ENCODE peak calls at places on chromosomes 13 and 19, in five cellular contexts. One of them, this sample, is unnamed. For H3K4me1, the result is how much of the 10 kb centered on the place peaks cover.

GRCh38 chr19:40716031-40716654 is 543 bp downstream of the COQ8B start:
- DNase-seq in thoracic aorta: peak
- DNase-seq in psoas muscle: no peak
- DNase-seq in CD4-positive, CD25-positive, alpha-beta regulatory T cell: peak
- DNase-seq in colonic mucosa: no peak
- DNase-seq in this sample: no peak

GRCh38 chr13:33910267-33910666 is 92.3 kb downstream of the RFC3 start:
- DNase-seq in thoracic aorta: no peak
- DNase-seq in psoas muscle: no peak
- DNase-seq in CD4-positive, CD25-positive, alpha-beta regulatory T cell: no peak
- DNase-seq in colonic mucosa: no peak
- DNase-seq in this sample: no peak

GRCh38 chr19:39430675-39431593 is 4.8 kb downstream of the RPS16 start:
- DNase-seq in thoracic aorta: peak
- DNase-seq in psoas muscle: no peak
- DNase-seq in CD4-positive, CD25-positive, alpha-beta regulatory T cell: peak
- DNase-seq in colonic mucosa: peak
- DNase-seq in this sample: no peak

GRCh38 chr13:31200636-31200970 is 828 bp downstream of the B3GLCT start:
- DNase-seq in thoracic aorta: no peak
- DNase-seq in psoas muscle: peak
- DNase-seq in CD4-positive, CD25-positive, alpha-beta regulatory T cell: no peak
- DNase-seq in colonic mucosa: peak
- DNase-seq in this sample: no peak

GRCh38 chr13:109654341-109655205 is 131.8 kb downstream of the IRS2 start:
- DNase-seq in thoracic aorta: no peak
- DNase-seq in psoas muscle: peak
- DNase-seq in CD4-positive, CD25-positive, alpha-beta regulatory T cell: no peak
- DNase-seq in colonic mucosa: no peak
- DNase-seq in this sample: no peak

GRCh38 chr13:46614582-46614981 is 61.6 kb downstream of the LRCH1 start:
- DNase-seq in thoracic aorta: no peak
- DNase-seq in psoas muscle: no peak
- DNase-seq in CD4-positive, CD25-positive, alpha-beta regulatory T cell: no peak
- DNase-seq in colonic mucosa: no peak
- DNase-seq in this sample: no peak

GRCh38 chr13:23686948-23687347 is 116.7 kb downstream of the TNFRSF19 start:
- DNase-seq in thoracic aorta: no peak
- DNase-seq in psoas muscle: no peak
- DNase-seq in CD4-positive, CD25-positive, alpha-beta regulatory T cell: no peak
- DNase-seq in colonic mucosa: no peak
- DNase-seq in this sample: no peak

GRCh38 chr13:91165758-91166157 is 181.7 kb upstream of the MIR17HG start:
- DNase-seq in thoracic aorta: no peak
- DNase-seq in psoas muscle: no peak
- DNase-seq in CD4-positive, CD25-positive, alpha-beta regulatory T cell: no peak
- DNase-seq in colonic mucosa: no peak
- DNase-seq in this sample: no peak

GRCh38 chr19:41031926-41032325 is 40.8 kb downstream of the CYP2B6 start:
- DNase-seq in thoracic aorta: no peak
- DNase-seq in psoas muscle: no peak
- DNase-seq in CD4-positive, CD25-positive, alpha-beta regulatory T cell: no peak
- DNase-seq in colonic mucosa: no peak
- DNase-seq in this sample: peak

GRCh38 chr19:50205681-50206138 is 2.3 kb downstream of the MYH14 start:
- DNase-seq in thoracic aorta: no peak
- DNase-seq in psoas muscle: no peak
- DNase-seq in CD4-positive, CD25-positive, alpha-beta regulatory T cell: no peak
- DNase-seq in colonic mucosa: peak
- DNase-seq in this sample: no peak

GRCh38 chr19:18832331-18833140 is 777 bp downstream of the UPF1 start:
- DNase-seq in thoracic aorta: no peak
- DNase-seq in psoas muscle: no peak
- DNase-seq in CD4-positive, CD25-positive, alpha-beta regulatory T cell: no peak
- DNase-seq in colonic mucosa: peak
- DNase-seq in this sample: no peak

GRCh38 chr13:37886879-37887278 is 17.3 kb upstream of the TRPC4 start:
- DNase-seq in thoracic aorta: no peak
- DNase-seq in psoas muscle: no peak
- DNase-seq in CD4-positive, CD25-positive, alpha-beta regulatory T cell: no peak
- DNase-seq in colonic mucosa: no peak
- DNase-seq in this sample: no peak

GRCh38 chr13:97975851-97976550 is 22.5 kb downstream of the IPO5 start:
- DNase-seq in thoracic aorta: peak
- DNase-seq in psoas muscle: no peak
- DNase-seq in CD4-positive, CD25-positive, alpha-beta regulatory T cell: peak
- DNase-seq in colonic mucosa: peak
- DNase-seq in this sample: peak

GRCh38 chr13:30892966-30893365 is 13.1 kb upstream of the MEDAG start:
- DNase-seq in thoracic aorta: no peak
- DNase-seq in psoas muscle: peak
- DNase-seq in CD4-positive, CD25-positive, alpha-beta regulatory T cell: no peak
- DNase-seq in colonic mucosa: no peak
- DNase-seq in this sample: no peak

GRCh38 chr19:53809518-53810186 is 14.5 kb downstream of the NLRP12 start:
- DNase-seq in thoracic aorta: no peak
- DNase-seq in psoas muscle: no peak
- DNase-seq in CD4-positive, CD25-positive, alpha-beta regulatory T cell: no peak
- DNase-seq in colonic mucosa: no peak
- DNase-seq in this sample: no peak

GRCh38 chr13:99792079-99792921 is 179.3 kb downstream of the ZIC5 start:
- DNase-seq in thoracic aorta: no peak
- DNase-seq in psoas muscle: no peak
- DNase-seq in CD4-positive, CD25-positive, alpha-beta regulatory T cell: no peak
- DNase-seq in colonic mucosa: no peak
- DNase-seq in this sample: no peak

GRCh38 chr19:46875657-46876056 is 14.9 kb downstream of the ARHGAP35 start:
- DNase-seq in thoracic aorta: no peak
- DNase-seq in psoas muscle: no peak
- DNase-seq in CD4-positive, CD25-positive, alpha-beta regulatory T cell: no peak
- DNase-seq in colonic mucosa: no peak
- DNase-seq in this sample: no peak

GRCh38 chr19:16867211-16867610 is 21.6 kb upstream of the F2RL3 start:
- DNase-seq in thoracic aorta: no peak
- DNase-seq in psoas muscle: no peak
- DNase-seq in CD4-positive, CD25-positive, alpha-beta regulatory T cell: no peak
- DNase-seq in colonic mucosa: no peak
- DNase-seq in this sample: no peak

GRCh38 chr19:35318679-35319448 is 10.1 kb upstream of the CD22 start:
- DNase-seq in thoracic aorta: peak
- DNase-seq in psoas muscle: peak
- DNase-seq in CD4-positive, CD25-positive, alpha-beta regulatory T cell: no peak
- DNase-seq in colonic mucosa: peak
- DNase-seq in this sample: no peak

GRCh38 chr19:30752201-30752600 is 380.0 kb downstream of the ZNF536 start:
- DNase-seq in thoracic aorta: no peak
- DNase-seq in psoas muscle: no peak
- DNase-seq in CD4-positive, CD25-positive, alpha-beta regulatory T cell: no peak
- DNase-seq in colonic mucosa: no peak
- DNase-seq in this sample: peak

GRCh38 chr13:42412812-42413795 is 141.2 kb downstream of the AKAP11 start:
- DNase-seq in thoracic aorta: no peak
- DNase-seq in psoas muscle: no peak
- DNase-seq in CD4-positive, CD25-positive, alpha-beta regulatory T cell: no peak
- DNase-seq in colonic mucosa: no peak
- DNase-seq in this sample: no peak

GRCh38 chr13:51807041-51807440 is 3.1 kb upstream of the DHRS12 start:
- DNase-seq in thoracic aorta: no peak
- DNase-seq in psoas muscle: no peak
- DNase-seq in CD4-positive, CD25-positive, alpha-beta regulatory T cell: no peak
- DNase-seq in colonic mucosa: no peak
- DNase-seq in this sample: no peak
- H3K4me1 ChIP-seq in thoracic aorta: under half
- H3K4me1 ChIP-seq in psoas muscle: under half
- H3K4me1 ChIP-seq in CD4-positive, CD25-positive, alpha-beta regulatory T cell: under half
- H3K4me1 ChIP-seq in colonic mucosa: under half
- H3K4me1 ChIP-seq in this sample: under half

DNA sequence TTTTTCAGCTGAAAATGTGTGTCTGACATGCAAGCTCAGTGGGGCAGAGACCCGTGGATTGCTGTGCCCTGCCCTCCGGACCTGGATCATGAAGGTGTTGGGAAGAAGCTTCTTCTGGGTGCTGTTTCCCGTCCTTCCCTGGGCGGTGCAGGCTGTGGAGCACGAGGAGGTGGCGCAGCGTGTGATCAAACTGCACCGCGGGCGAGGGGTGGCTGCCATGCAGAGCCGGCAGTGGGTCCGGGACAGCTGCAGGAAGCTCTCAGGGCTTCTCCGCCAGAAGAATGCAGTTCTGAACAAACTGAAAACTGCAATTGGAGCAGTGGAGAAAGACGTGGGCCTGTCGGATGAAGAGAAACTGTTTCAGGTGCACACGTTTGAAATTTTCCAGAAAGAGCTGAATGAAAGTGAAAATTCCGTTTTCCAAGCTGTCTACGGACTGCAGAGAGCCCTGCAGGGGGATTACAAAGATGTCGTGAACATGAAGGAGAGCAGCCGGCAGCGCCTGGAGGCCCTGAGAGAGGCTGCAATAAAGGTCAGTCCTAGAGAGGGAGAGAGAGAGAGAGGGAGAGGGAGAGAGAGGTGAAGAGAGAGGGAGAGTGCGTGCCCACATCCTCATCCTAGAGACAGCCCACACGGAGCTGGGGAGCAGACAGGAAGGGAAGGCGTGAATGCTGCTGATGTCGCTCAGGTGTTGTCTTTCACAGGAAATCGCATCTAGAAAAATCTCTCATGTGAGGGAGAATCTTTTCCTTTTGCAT is 5.2 kb upstream of the DCUN1D2 start:
- DNase-seq in thoracic aorta: no peak
- DNase-seq in psoas muscle: no peak
- DNase-seq in CD4-positive, CD25-positive, alpha-beta regulatory T cell: no peak
- DNase-seq in colonic mucosa: no peak
- DNase-seq in this sample: no peak
- H3K4me3 ChIP-seq in thoracic aorta: peak
- H3K4me3 ChIP-seq in psoas muscle: peak
- H3K4me3 ChIP-seq in CD4-positive, CD25-positive, alpha-beta regulatory T cell: no peak
- H3K4me3 ChIP-seq in colonic mucosa: no peak
- H3K4me3 ChIP-seq in this sample: peak

DNA sequence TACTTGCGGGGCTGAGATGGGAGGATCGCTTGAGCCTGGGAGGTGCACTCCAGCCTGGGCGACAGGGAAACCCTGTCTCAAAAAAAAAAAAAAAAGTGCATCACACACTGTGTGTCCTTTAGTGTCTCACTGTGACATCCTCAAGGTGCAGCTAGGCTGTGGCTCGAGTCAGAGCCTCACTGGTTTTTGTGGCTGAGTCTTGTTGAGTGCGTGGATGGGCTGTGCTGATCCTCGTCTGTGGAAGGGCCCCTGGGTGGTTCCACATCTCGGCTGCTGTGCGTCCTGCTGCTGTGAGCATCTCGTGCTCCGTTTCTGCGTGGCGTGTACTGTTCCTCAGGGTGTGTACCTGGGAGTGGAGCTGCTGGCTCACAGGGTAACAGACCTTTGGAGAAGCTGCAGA is 11.2 kb downstream of the STK11 start:
- DNase-seq in thoracic aorta: no peak
- DNase-seq in psoas muscle: no peak
- DNase-seq in CD4-positive, CD25-positive, alpha-beta regulatory T cell: no peak
- DNase-seq in colonic mucosa: no peak
- DNase-seq in this sample: no peak
- H3K4me1 ChIP-seq in thoracic aorta: under half
- H3K4me1 ChIP-seq in psoas muscle: half or more
- H3K4me1 ChIP-seq in CD4-positive, CD25-positive, alpha-beta regulatory T cell: under half
- H3K4me1 ChIP-seq in colonic mucosa: under half
- H3K4me1 ChIP-seq in this sample: half or more

GRCh38 chr13:50136678-50137077 is 121.4 kb downstream of the KCNRG start:
- DNase-seq in thoracic aorta: no peak
- DNase-seq in psoas muscle: no peak
- DNase-seq in CD4-positive, CD25-positive, alpha-beta regulatory T cell: no peak
- DNase-seq in colonic mucosa: no peak
- DNase-seq in this sample: no peak

GRCh38 chr13:50144473-50145160 is 129.4 kb downstream of the KCNRG start:
- DNase-seq in thoracic aorta: no peak
- DNase-seq in psoas muscle: no peak
- DNase-seq in CD4-positive, CD25-positive, alpha-beta regulatory T cell: no peak
- DNase-seq in colonic mucosa: no peak
- DNase-seq in this sample: no peak

GRCh38 chr13:50141660-50142010 is 126.4 kb downstream of the KCNRG start:
- DNase-seq in thoracic aorta: no peak
- DNase-seq in psoas muscle: no peak
- DNase-seq in CD4-positive, CD25-positive, alpha-beta regulatory T cell: no peak
- DNase-seq in colonic mucosa: no peak
- DNase-seq in this sample: no peak

GRCh38 chr13:50140153-50140552 is 124.9 kb downstream of the KCNRG start:
- DNase-seq in thoracic aorta: no peak
- DNase-seq in psoas muscle: no peak
- DNase-seq in CD4-positive, CD25-positive, alpha-beta regulatory T cell: no peak
- DNase-seq in colonic mucosa: no peak
- DNase-seq in this sample: no peak

GRCh38 chr13:50140742-50141659 is 125.8 kb downstream of the KCNRG start:
- DNase-seq in thoracic aorta: no peak
- DNase-seq in psoas muscle: no peak
- DNase-seq in CD4-positive, CD25-positive, alpha-beta regulatory T cell: no peak
- DNase-seq in colonic mucosa: no peak
- DNase-seq in this sample: no peak
- H3K4me3 ChIP-seq in thoracic aorta: peak
- H3K4me3 ChIP-seq in psoas muscle: no peak
- H3K4me3 ChIP-seq in CD4-positive, CD25-positive, alpha-beta regulatory T cell: no peak
- H3K4me3 ChIP-seq in colonic mucosa: no peak
- H3K4me3 ChIP-seq in this sample: no peak

DNA sequence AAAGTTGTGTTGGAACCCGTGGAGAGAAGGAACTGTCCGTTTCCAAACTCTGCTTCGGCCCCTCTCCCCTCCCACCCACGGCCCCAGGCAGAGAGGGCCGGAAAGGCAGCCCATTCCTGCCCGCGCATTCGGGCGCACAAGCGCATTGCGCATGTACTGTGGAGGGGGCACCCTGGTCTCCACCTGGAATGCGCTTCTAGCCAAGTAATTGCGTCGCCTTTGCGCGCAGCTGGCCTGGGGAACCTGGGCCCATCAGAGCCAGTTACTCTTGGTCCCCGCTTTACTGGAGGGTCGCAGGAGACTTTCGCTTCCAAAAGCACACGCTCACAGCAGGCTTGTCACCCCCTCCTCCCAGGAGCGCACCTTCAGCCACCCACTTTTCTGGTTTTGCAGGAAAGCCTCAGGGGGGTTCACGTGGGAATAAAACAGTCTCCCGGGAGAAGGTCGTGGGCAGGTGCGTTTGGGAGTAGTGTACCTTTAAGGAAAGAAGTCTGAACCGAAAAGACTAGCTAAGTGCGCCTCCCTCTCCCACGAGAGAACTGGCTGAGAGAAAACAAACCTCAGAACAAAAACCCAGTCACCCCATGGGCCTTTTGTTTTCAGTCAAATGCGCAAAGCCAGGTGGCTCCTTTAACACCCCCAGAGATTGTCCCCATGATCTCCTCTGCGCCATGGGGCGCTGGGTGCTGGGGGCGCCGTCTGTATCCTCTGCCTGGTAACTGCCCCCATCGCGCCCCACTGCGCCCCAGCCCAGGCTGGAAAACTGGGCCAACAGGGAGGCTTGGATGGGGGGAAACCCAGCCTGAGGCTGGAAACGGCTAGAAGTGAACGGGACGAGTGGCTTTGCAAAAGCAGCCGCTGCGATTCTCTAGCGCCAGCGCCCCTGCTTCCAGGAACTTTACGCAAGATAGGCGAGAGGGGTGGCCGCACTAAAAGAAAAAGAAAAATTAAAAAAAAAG is 28.5 kb downstream of the GSX1 start:
- DNase-seq in thoracic aorta: no peak
- DNase-seq in psoas muscle: no peak
- DNase-seq in CD4-positive, CD25-positive, alpha-beta regulatory T cell: no peak
- DNase-seq in colonic mucosa: no peak
- DNase-seq in this sample: no peak
- H3K4me1 ChIP-seq in thoracic aorta: under half
- H3K4me1 ChIP-seq in psoas muscle: under half
- H3K4me1 ChIP-seq in CD4-positive, CD25-positive, alpha-beta regulatory T cell: under half
- H3K4me1 ChIP-seq in colonic mucosa: under half
- H3K4me1 ChIP-seq in this sample: under half

This sample was measured in esophagus muscularis mucosa.